ENCODE peak calls at places on chromosomes 2 and 18, in nine cellular contexts. D is A673, M is fibroblast of pulmonary artery, U is prostate gland, C is mammary epithelial cell, S is bronchial epithelial cell, A is HCT116, N is IMR-90, V is colonic mucosa. E is an unnamed sample.

GRCh38 chr2:27723372-27724144 is 48.0 kb upstream of the MRPL33 start:
- DNase-seq in D (peak), M (peak), U (peak), C (peak), S (peak), A (peak), N (peak), V (peak), E (peak)

GRCh38 chr18:10564975-10565773 is 39.3 kb downstream of the NAPG start:
- DNase-seq in D (no peak), M (no peak), U (no peak), C (no peak), S (no peak), A (no peak), N (no peak), V (no peak), E (no peak)

GRCh38 chr2:56199492-56199891 is 15.7 kb downstream of the CCDC85A start:
- DNase-seq in D (no peak), M (peak), U (no peak), C (peak), S (peak), A (no peak), N (peak), V (no peak), E (no peak)

GRCh38 chr2:205613970-205614559 is 68.2 kb upstream of the NRP2 start:
- DNase-seq in D (no peak), M (no peak), U (no peak), C (no peak), S (no peak), A (no peak), N (no peak), V (no peak), E (no peak)

GRCh38 chr2:234536218-234536989 is 39.5 kb upstream of the ARL4C start:
- DNase-seq in D (no peak), M (no peak), U (no peak), C (no peak), S (no peak), A (no peak), N (no peak), V (no peak), E (no peak)

GRCh38 chr2:237431372-237431771 is 17.4 kb upstream of the COL6A3 start:
- DNase-seq in D (no peak), M (peak), U (no peak), C (peak), S (peak), A (no peak), N (peak), V (no peak), E (peak)

GRCh38 chr2:27212626-27213471 is 781 bp upstream of the SLC5A6 start:
- DNase-seq in D (peak), M (peak), U (no peak), C (peak), S (peak), A (no peak), N (peak), V (peak), E (peak)

GRCh38 chr2:46818141-46818552 is 97.5 kb downstream of the MCFD2 start:
- DNase-seq in D (no peak), M (no peak), U (no peak), C (no peak), S (no peak), A (no peak), N (no peak), V (peak), E (no peak)

GRCh38 chr2:53558867-53559266 is 208.7 kb upstream of the CHAC2 start:
- DNase-seq in D (no peak), M (no peak), U (no peak), C (no peak), S (no peak), A (no peak), N (no peak), V (no peak), E (no peak)

GRCh38 chr18:63894367-63894766 is 6.9 kb downstream of the SERPINB2 start:
- DNase-seq in D (no peak), M (no peak), U (no peak), C (no peak), S (no peak), A (no peak), N (no peak), V (no peak), E (peak)

GRCh38 chr2:188422726-188423125 is 131.1 kb downstream of the GULP1 start:
- DNase-seq in D (no peak), M (no peak), U (no peak), C (no peak), S (no peak), A (no peak), N (no peak), V (no peak), E (no peak)

GRCh38 chr2:230225486-230225885 is at the start of gene SP140:
- DNase-seq in D (no peak), M (no peak), U (no peak), C (no peak), S (no peak), A (no peak), N (no peak), V (peak), E (no peak)

GRCh38 chr2:41836944-41837343 is 210.9 kb upstream of the PKDCC start:
- DNase-seq in D (peak), M (peak), U (no peak), C (peak), S (peak), A (peak), N (peak), V (peak), E (peak)

GRCh38 chr2:60959501-60959900 is 58.0 kb upstream of the PEX13 start:
- DNase-seq in D (no peak), M (no peak), U (no peak), C (no peak), S (no peak), A (no peak), N (no peak), V (no peak), E (no peak)

GRCh38 chr2:158969162-158969716 is 799 bp downstream of the TANC1 start:
- DNase-seq in D (peak), M (no peak), U (no peak), C (no peak), S (no peak), A (no peak), N (no peak), V (peak), E (peak)

GRCh38 chr18:8868779-8869415 is 163.5 kb downstream of the MTCL1 start:
- DNase-seq in D (no peak), M (no peak), U (no peak), C (no peak), S (no peak), A (no peak), N (no peak), V (no peak), E (no peak)

GRCh38 chr2:181218271-181218935 is 238.0 kb downstream of the UBE2E3 start:
- DNase-seq in D (no peak), M (no peak), U (no peak), C (no peak), S (no peak), A (no peak), N (no peak), V (no peak), E (no peak)

GRCh38 chr18:48166971-48167370 is 236.5 kb upstream of the SMAD2 start:
- DNase-seq in D (no peak), M (peak), U (no peak), C (no peak), S (no peak), A (no peak), N (no peak), V (peak), E (no peak)

GRCh38 chr2:207474871-207475485 is 54.8 kb upstream of the CREB1 start:
- DNase-seq in D (peak), M (peak), U (peak), C (peak), S (peak), A (peak), N (peak), V (peak), E (peak)

GRCh38 chr2:162300271-162300670 is 18.2 kb downstream of the IFIH1 start:
- DNase-seq in D (no peak), M (no peak), U (no peak), C (no peak), S (peak), A (no peak), N (no peak), V (no peak), E (peak)

GRCh38 chr2:148607553-148607952 is 37.0 kb upstream of the EPC2 start:
- DNase-seq in D (no peak), M (no peak), U (no peak), C (peak), S (no peak), A (no peak), N (no peak), V (no peak), E (peak)

GRCh38 chr2:45153126-45153525 is 143.9 kb upstream of the SIX2 start:
- DNase-seq in D (no peak), M (no peak), U (no peak), C (no peak), S (no peak), A (no peak), N (no peak), V (no peak), E (no peak)

GRCh38 chr2:118473241-118473640 is 374.2 kb downstream of the EN1 start:
- DNase-seq in D (no peak), M (no peak), U (no peak), C (no peak), S (no peak), A (no peak), N (no peak), V (no peak), E (no peak)

GRCh38 chr2:170689481-170689880 is 25.7 kb upstream of the SP5 start:
- DNase-seq in D (no peak), M (no peak), U (no peak), C (no peak), S (no peak), A (no peak), N (no peak), V (no peak), E (peak)

GRCh38 chr2:20365249-20365817 is 14.7 kb upstream of the PUM2 start:
- DNase-seq in D (no peak), M (peak), U (no peak), C (peak), S (peak), A (no peak), N (peak), V (no peak), E (peak)

GRCh38 chr18:7926526-7926925 is 359.4 kb downstream of the PTPRM start:
- DNase-seq in D (no peak), M (no peak), U (no peak), C (no peak), S (peak), A (peak), N (no peak), V (no peak), E (peak)

GRCh38 chr2:8522682-8523081 is 159.2 kb upstream of the ID2 start:
- DNase-seq in D (no peak), M (no peak), U (no peak), C (no peak), S (no peak), A (no peak), N (no peak), V (peak), E (no peak)

GRCh38 chr2:227471924-227472264 is at the start of gene AGFG1:
- DNase-seq in D (peak), M (peak), U (peak), C (peak), S (peak), A (peak), N (peak), V (peak), E (peak)

GRCh38 chr18:72811047-72811446 is 56.7 kb downstream of the NETO1 start:
- DNase-seq in D (no peak), M (no peak), U (no peak), C (no peak), S (no peak), A (no peak), N (no peak), V (no peak), E (no peak)

GRCh38 chr2:98348066-98348561 is 1.9 kb downstream of the CNGA3 start:
- DNase-seq in D (no peak), M (no peak), U (no peak), C (peak), S (no peak), A (no peak), N (no peak), V (no peak), E (no peak)

GRCh38 chr2:190186238-190186637 is 123.7 kb upstream of the MSTN start:
- DNase-seq in D (no peak), M (no peak), U (no peak), C (no peak), S (no peak), A (no peak), N (peak), V (no peak), E (no peak)

GRCh38 chr2:106789185-106789584 is 96.8 kb downstream of the ST6GAL2 start:
- DNase-seq in D (peak), M (no peak), U (no peak), C (no peak), S (no peak), A (no peak), N (no peak), V (no peak), E (no peak)

GRCh38 chr2:38835015-38835601 is 40.6 kb downstream of the DHX57 start:
- DNase-seq in D (peak), M (peak), U (no peak), C (peak), S (peak), A (peak), N (peak), V (no peak), E (peak)

GRCh38 chr18:26227051-26227672 is 917 bp downstream of the TAF4B start:
- DNase-seq in D (no peak), M (peak), U (no peak), C (no peak), S (peak), A (no peak), N (no peak), V (peak), E (peak)

GRCh38 chr2:86249843-86250402 is 50.7 kb downstream of the MRPL35 start:
- DNase-seq in D (no peak), M (peak), U (no peak), C (no peak), S (no peak), A (no peak), N (no peak), V (peak), E (no peak)

GRCh38 chr2:150620860-150621259 is 133.4 kb upstream of the RND3 start:
- DNase-seq in D (no peak), M (peak), U (no peak), C (peak), S (peak), A (no peak), N (peak), V (no peak), E (peak)

GRCh38 chr2:53821810-53822209 is 35.0 kb downstream of the ERLEC1 start:
- DNase-seq in D (no peak), M (no peak), U (no peak), C (no peak), S (no peak), A (no peak), N (no peak), V (no peak), E (no peak)

DNA sequence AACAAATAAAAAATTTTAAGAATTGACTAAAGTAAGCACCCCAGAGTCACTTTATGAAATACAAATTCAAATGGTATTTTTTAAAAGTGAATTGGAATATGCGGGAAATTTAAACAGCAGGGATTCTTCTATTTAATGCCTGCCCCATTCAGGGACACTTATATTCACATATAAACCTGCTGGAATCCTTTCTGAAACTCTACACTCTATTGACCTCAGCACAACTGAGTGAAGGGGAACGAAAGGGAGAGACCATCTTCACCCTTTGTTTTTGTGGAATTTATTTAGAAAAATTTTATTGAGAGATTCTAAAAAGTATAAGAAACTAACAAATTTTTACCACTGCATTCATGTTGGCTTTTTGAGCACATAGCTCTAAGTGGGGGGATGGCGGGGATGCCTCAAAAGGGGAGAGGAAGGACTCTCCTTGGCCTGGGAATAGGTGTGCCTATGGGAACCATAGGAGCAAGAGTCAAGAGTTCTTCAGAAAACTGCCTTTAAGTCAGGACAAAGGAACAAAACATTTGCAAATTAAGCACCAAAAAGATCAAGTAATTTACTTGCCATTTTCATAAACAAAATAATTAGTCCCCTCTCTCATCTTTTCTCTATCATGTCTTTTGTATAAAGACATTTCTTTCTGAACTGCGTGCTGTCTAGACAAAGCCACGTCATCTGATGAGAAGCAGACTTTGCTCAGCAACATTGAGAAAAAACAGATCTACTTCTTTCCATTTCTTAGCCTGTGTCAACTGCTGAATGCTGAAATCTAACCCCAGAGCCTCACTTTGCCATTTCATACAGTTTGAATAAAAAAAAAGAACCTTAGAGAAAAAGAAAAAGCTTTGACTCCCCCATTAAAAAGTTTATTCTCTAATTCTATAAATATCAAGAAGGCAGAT is 21.6 kb upstream of the FLACC1 start:
- DNase-seq in D (no peak), M (peak), U (no peak), C (no peak), S (no peak), A (no peak), N (peak), V (no peak), E (no peak)
- H3K4me3 ChIP-seq in D (no peak), M (no peak), U (no peak), C (no peak), S (no peak), A (no peak), N (no peak), V (no peak), E (no peak)

GRCh38 chr18:28163201-28163778 is 13.6 kb downstream of the CDH2 start:
- DNase-seq in D (no peak), M (peak), U (no peak), C (no peak), S (peak), A (no peak), N (peak), V (no peak), E (peak)

GRCh38 chr18:28159055-28159454 is 17.9 kb downstream of the CDH2 start:
- DNase-seq in D (no peak), M (no peak), U (no peak), C (no peak), S (peak), A (no peak), N (no peak), V (no peak), E (peak)

GRCh38 chr18:28153485-28154065 is 23.4 kb downstream of the CDH2 start:
- DNase-seq in D (no peak), M (no peak), U (no peak), C (no peak), S (no peak), A (no peak), N (peak), V (no peak), E (no peak)

GRCh38 chr18:28161608-28162599 is 15.0 kb downstream of the CDH2 start:
- DNase-seq in D (no peak), M (no peak), U (no peak), C (peak), S (peak), A (no peak), N (peak), V (no peak), E (peak)

GRCh38 chr18:28158083-28158581 is 18.8 kb downstream of the CDH2 start:
- DNase-seq in D (no peak), M (peak), U (no peak), C (no peak), S (no peak), A (no peak), N (peak), V (no peak), E (no peak)
- TF ChIP-seq CTCF in D (no peak), M (peak), U (no peak), C (no peak), S (no peak), A (no peak), N (no peak), V (no peak), E (no peak)

GRCh38 chr2:157257312-157258252 is at the start of gene GALNT5:
- DNase-seq in D (no peak), M (peak), U (peak), C (peak), S (peak), A (no peak), N (peak), V (peak), E (peak)
- H3K4me3 ChIP-seq in D (peak), M (peak), U (peak), C (peak), S (peak), A (peak), N (peak), V (peak), E (peak)

GRCh38 chr2:1613731-1614354 is 130.5 kb downstream of the PXDN start:
- DNase-seq in D (peak), M (peak), U (no peak), C (peak), S (peak), A (no peak), N (peak), V (no peak), E (peak)
- TF ChIP-seq CTCF in D (no peak), M (peak), U (no peak), C (peak), S (no peak), A (no peak), N (peak), V (no peak), E (peak)